ENCODE peak calls at places on chromosomes 5 and 9, in nine cellular contexts. Z is uterus; Y is colonic mucosa; A is fibroblast of lung; F is hepatocyte; I is body of pancreas; E is CD4-positive, CD25-positive, alpha-beta regulatory T cell; N is neuronal stem cell; X is right cardiac atrium. M is an unnamed sample.

GRCh38 chr5:110817437-110817836 is 78.6 kb downstream of the SLC25A46 start:
- DNase-seq in Z (no peak), Y (no peak), A (peak; percentile 57), F (no peak), I (no peak), E (no peak), N (no peak), X (no peak), M (no peak)

GRCh38 chr9:117365438-117365837 is 49.4 kb downstream of the ASTN2 start:
- DNase-seq in Z (no peak), Y (no peak), A (no peak), F (no peak), I (no peak), E (no peak), N (no peak), X (no peak), M (no peak)

GRCh38 chr9:111661802-111662491 is 542 bp downstream of the GNG10 start:
- DNase-seq in Z (peak; percentile 39), Y (peak; percentile 40), A (peak; percentile 38), F (peak; percentile 58), I (peak; percentile 37), E (peak; percentile 21), N (peak; percentile 65), X (peak; percentile 51), M (no peak)

GRCh38 chr5:14365831-14366435 is 215.7 kb upstream of the OTULINL start:
- DNase-seq in Z (no peak), Y (no peak), A (peak; percentile 71), F (no peak), I (no peak), E (peak; percentile 52), N (no peak), X (no peak), M (no peak)

GRCh38 chr5:643351-643801 is 31.2 kb downstream of the CEP72 start:
- DNase-seq in Z (no peak), Y (no peak), A (no peak), F (no peak), I (no peak), E (no peak), N (no peak), X (no peak), M (no peak)

GRCh38 chr5:38692346-38692745 is 135.9 kb upstream of the LIFR start:
- DNase-seq in Z (no peak), Y (no peak), A (peak; percentile 16), F (no peak), I (no peak), E (no peak), N (no peak), X (no peak), M (no peak)

GRCh38 chr5:9885164-9885563 is 255.0 kb upstream of the TAS2R1 start:
- DNase-seq in Z (no peak), Y (no peak), A (no peak), F (no peak), I (no peak), E (no peak), N (no peak), X (no peak), M (no peak)

GRCh38 chr5:122420126-122420525 is 108.1 kb downstream of the SNCAIP start:
- DNase-seq in Z (no peak), Y (no peak), A (no peak), F (no peak), I (no peak), E (no peak), N (no peak), X (no peak), M (no peak)

GRCh38 chr5:25091917-25092316 is 447.1 kb upstream of the CDH10 start:
- DNase-seq in Z (no peak), Y (no peak), A (peak; percentile 66), F (no peak), I (no peak), E (no peak), N (no peak), X (no peak), M (no peak)

GRCh38 chr5:3349704-3350565 is 245.7 kb upstream of the IRX1 start:
- DNase-seq in Z (no peak), Y (no peak), A (no peak), F (no peak), I (no peak), E (no peak), N (no peak), X (no peak), M (no peak)

GRCh38 chr5:3352711-3353110 is 242.9 kb upstream of the IRX1 start:
- DNase-seq in Z (no peak), Y (no peak), A (no peak), F (no peak), I (no peak), E (no peak), N (no peak), X (no peak), M (no peak)

GRCh38 chr5:3351581-3352442 is 243.8 kb upstream of the IRX1 start:
- DNase-seq in Z (no peak), Y (no peak), A (no peak), F (no peak), I (no peak), E (no peak), N (no peak), X (no peak), M (no peak)

GRCh38 chr5:3348576-3349535 is 246.8 kb upstream of the IRX1 start:
- DNase-seq in Z (no peak), Y (peak; percentile 4), A (no peak), F (no peak), I (no peak), E (no peak), N (no peak), X (no peak), M (no peak)

DNA sequence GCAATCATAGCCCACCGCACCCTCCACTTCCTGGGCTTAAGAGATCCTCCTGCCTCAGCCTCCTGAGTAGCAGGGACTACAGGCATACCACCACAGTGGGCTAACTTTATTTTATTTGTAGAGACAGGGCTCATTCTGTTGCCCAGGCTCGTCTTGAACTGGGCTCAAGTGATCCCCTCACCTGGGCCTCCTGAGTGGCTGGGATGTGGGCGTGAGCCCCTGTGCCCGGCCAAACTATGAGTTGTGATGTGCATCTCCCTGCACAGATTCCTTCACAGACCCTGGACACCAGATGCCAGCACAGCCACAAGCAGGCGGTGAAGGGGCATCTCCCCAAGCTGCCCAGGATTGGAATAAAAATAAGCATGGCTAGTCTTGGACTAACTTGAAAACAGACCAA is 244.9 kb upstream of the IRX1 start:
- DNase-seq in Z (no peak), Y (peak; percentile 3), A (no peak), F (no peak), I (no peak), E (no peak), N (no peak), X (no peak), M (no peak)
- H3K9me3 ChIP-seq in Z (no peaks in the 10 kb centered on the region), Y (no peaks in the 10 kb centered on the region), A (no peaks in the 10 kb centered on the region), F (no peaks in the 10 kb centered on the region), I (no peaks in the 10 kb centered on the region), E (no peaks in the 10 kb centered on the region), N (peaks cover 4% of the 10 kb centered on the region), X (no peaks in the 10 kb centered on the region), M (no peaks in the 10 kb centered on the region)

GRCh38 chr5:139668064-139668880 is 20.1 kb downstream of the CXXC5 start:
- DNase-seq in Z (peak; percentile 41), Y (no peak), A (peak; percentile 58), F (peak; percentile 35), I (peak; percentile 65), E (no peak), N (no peak), X (no peak), M (no peak)

GRCh38 chr5:139668924-139669680 is 21.0 kb downstream of the CXXC5 start:
- DNase-seq in Z (no peak), Y (no peak), A (no peak), F (no peak), I (peak; percentile 23), E (no peak), N (no peak), X (no peak), M (no peak)

GRCh38 chr5:139669681-139670368 is 21.7 kb downstream of the CXXC5 start:
- DNase-seq in Z (no peak), Y (no peak), A (no peak), F (no peak), I (peak; percentile 88), E (peak; percentile 30), N (no peak), X (no peak), M (no peak)

GRCh38 chr5:139670369-139671095 is 22.4 kb downstream of the CXXC5 start:
- DNase-seq in Z (no peak), Y (no peak), A (peak; percentile 73), F (no peak), I (peak; percentile 56), E (peak; percentile 26), N (no peak), X (no peak), M (no peak)

GRCh38 chr5:139671096-139671841 is 23.1 kb downstream of the CXXC5 start:
- DNase-seq in Z (no peak), Y (no peak), A (peak; percentile 71), F (no peak), I (peak; percentile 49), E (no peak), N (no peak), X (no peak), M (no peak)
- H3K4me3 ChIP-seq in Z (no peak overlapping the region), Y (no peak overlapping the region), A (no peak overlapping the region), F (no peak overlapping the region), I (no peak overlapping the region), E (no peak overlapping the region), N (no peak overlapping the region), X (no peak overlapping the region), M (no peak overlapping the region)

DNA sequence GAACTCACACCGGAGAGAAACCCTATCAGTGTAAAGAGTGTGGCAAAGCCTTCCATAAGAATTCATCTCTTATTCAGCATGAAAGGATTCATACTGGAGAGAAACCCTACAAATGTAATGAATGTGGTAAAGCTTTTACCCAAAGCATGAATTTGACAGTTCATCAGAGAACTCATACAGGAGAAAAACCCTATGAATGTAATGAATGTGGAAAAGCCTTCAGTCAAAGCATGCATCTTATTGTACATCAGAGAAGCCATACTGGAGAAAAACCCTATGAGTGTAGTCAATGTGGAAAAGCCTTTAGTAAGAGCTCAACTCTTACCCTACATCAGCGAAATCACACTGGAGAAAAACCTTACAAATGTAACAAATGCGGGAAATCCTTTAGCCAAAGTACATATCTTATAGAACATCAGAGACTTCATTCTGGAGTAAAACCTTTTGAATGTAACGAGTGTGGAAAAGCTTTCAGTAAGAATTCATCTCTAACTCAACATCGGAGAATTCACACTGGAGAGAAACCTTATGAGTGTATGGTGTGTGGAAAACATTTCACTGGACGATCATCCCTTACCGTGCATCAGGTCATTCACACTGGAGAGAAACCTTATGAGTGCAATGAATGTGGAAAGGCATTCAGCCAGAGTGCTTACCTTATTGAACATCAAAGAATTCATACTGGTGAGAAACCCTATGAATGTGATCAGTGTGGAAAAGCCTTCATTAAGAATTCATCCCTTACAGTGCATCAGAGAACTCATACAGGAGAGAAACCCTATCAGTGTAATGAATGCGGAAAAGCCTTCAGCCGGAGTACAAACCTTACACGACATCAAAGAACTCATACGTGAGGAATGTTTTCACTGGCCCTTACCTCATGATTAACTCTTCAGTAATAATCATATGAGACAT is 8.9 kb upstream of the ZNF454 start:
- DNase-seq in Z (no peak), Y (no peak), A (no peak), F (no peak), I (no peak), E (no peak), N (no peak), X (no peak), M (no peak)
- H3K9me3 ChIP-seq in Z (no peaks in the 10 kb centered on the region), Y (peaks cover 17% of the 10 kb centered on the region), A (no peaks in the 10 kb centered on the region), F (peaks cover 48% of the 10 kb centered on the region), I (no peaks in the 10 kb centered on the region), E (peaks cover 72% of the 10 kb centered on the region), N (peaks cover 56% of the 10 kb centered on the region), X (peaks cover 16% of the 10 kb centered on the region), M (peaks cover 38% of the 10 kb centered on the region)

DNA sequence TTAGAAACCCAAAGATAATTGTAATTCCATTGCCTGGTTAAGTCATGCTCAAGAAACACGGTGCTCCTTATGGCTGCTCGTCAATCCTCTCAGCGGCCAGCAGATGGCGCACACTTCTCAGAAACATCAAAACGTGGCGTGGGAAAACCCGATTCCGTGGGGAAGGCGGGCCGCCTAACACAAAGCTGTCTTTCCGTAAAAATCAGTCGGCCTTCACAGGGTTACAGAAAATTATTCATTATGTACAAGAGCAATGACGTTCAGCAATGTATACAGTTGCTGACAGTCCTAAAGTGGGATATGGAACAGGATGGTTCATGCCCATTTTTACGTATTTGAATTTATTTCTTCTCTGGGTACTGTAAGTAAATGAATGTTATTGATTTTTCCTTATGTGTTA is 83.5 kb downstream of the PDE4D start:
- DNase-seq in Z (peak; percentile 68), Y (peak; percentile 70), A (peak; percentile 45), F (peak; percentile 83), I (peak; percentile 80), E (peak; percentile 34), N (peak; percentile 70), X (peak; percentile 73), M (peak; percentile 6)
- H3K4me3 ChIP-seq in Z (no peak overlapping the region), Y (no peak overlapping the region), A (peak overlapping the region; percentile 15), F (no peak overlapping the region), I (no peak overlapping the region), E (peak overlapping the region; percentile 28), N (no peak overlapping the region), X (no peak overlapping the region), M (no peak overlapping the region)